ENCODE peak calls at places on chromosomes 7 and 10, in nine cellular contexts. E, F, T, X, W, V, J, A and M are unnamed samples. For H3K4me1, the result is how much of the 10 kb centered on the place peaks cover.

GRCh38 chr7:128920913-128921582 is 10.5 kb upstream of the KCP start:
- DNase-seq in E (no peak), F (no peak), T (peak), X (no peak), W (no peak), V (no peak), J (no peak), A (peak), M (peak)

GRCh38 chr7:157925383-157925875 is 588.6 kb downstream of the DNAJB6 start:
- DNase-seq in E (no peak), F (no peak), T (no peak), X (no peak), W (no peak), V (no peak), J (no peak), A (no peak), M (no peak)

GRCh38 chr7:149254181-149254858 is 7.7 kb upstream of the ZNF783 start:
- DNase-seq in E (no peak), F (no peak), T (no peak), X (no peak), W (no peak), V (no peak), J (no peak), A (no peak), M (no peak)

GRCh38 chr7:102291056-102291915 is 4.6 kb downstream of the SH2B2 start:
- DNase-seq in E (no peak), F (no peak), T (no peak), X (no peak), W (no peak), V (no peak), J (no peak), A (no peak), M (no peak)

GRCh38 chr7:107563761-107564552 is at the start of the genes COG5 and DUS4L:
- DNase-seq in E (peak), F (peak), T (peak), X (peak), W (peak), V (peak), J (peak), A (peak), M (peak)

GRCh38 chr10:129703287-129704137 is 236.5 kb downstream of the MGMT start:
- DNase-seq in E (no peak), F (no peak), T (no peak), X (no peak), W (no peak), V (no peak), J (no peak), A (no peak), M (no peak)

GRCh38 chr10:43343126-43343525 is 28.3 kb upstream of the FXYD4 start:
- DNase-seq in E (no peak), F (no peak), T (no peak), X (no peak), W (no peak), V (no peak), J (no peak), A (no peak), M (no peak)

GRCh38 chr10:23331567-23332290 is 12.9 kb downstream of the C10orf67 start:
- DNase-seq in E (no peak), F (peak), T (no peak), X (no peak), W (no peak), V (no peak), J (no peak), A (no peak), M (no peak)

GRCh38 chr10:3803295-3803883 is 18.4 kb upstream of the KLF6 start:
- DNase-seq in E (no peak), F (peak), T (no peak), X (peak), W (no peak), V (peak), J (no peak), A (no peak), M (no peak)

GRCh38 chr7:17099083-17099973 is 199.1 kb upstream of the AHR start:
- DNase-seq in E (peak), F (no peak), T (peak), X (peak), W (no peak), V (peak), J (peak), A (peak), M (no peak)

GRCh38 chr10:11147723-11148122 is 130.1 kb downstream of the CELF2 start:
- DNase-seq in E (no peak), F (no peak), T (no peak), X (no peak), W (no peak), V (no peak), J (no peak), A (no peak), M (no peak)

GRCh38 chr7:111796671-111797070 is 234.4 kb upstream of the IMMP2L start:
- DNase-seq in E (no peak), F (peak), T (no peak), X (peak), W (no peak), V (no peak), J (no peak), A (no peak), M (no peak)

GRCh38 chr7:47478017-47478344 is 103.9 kb downstream of the TNS3 start:
- DNase-seq in E (no peak), F (peak), T (no peak), X (no peak), W (no peak), V (peak), J (peak), A (no peak), M (no peak)

GRCh38 chr7:137146012-137146455 is 197.5 kb downstream of the PTN start:
- DNase-seq in E (no peak), F (peak), T (no peak), X (no peak), W (no peak), V (no peak), J (no peak), A (no peak), M (no peak)

GRCh38 chr7:46461334-46461777 is 540.3 kb upstream of the IGFBP3 start:
- DNase-seq in E (no peak), F (peak), T (no peak), X (no peak), W (no peak), V (no peak), J (no peak), A (no peak), M (no peak)

GRCh38 chr7:11716185-11716584 is 115.8 kb downstream of the THSD7A start:
- DNase-seq in E (peak), F (no peak), T (no peak), X (peak), W (no peak), V (peak), J (peak), A (no peak), M (peak)

DNA sequence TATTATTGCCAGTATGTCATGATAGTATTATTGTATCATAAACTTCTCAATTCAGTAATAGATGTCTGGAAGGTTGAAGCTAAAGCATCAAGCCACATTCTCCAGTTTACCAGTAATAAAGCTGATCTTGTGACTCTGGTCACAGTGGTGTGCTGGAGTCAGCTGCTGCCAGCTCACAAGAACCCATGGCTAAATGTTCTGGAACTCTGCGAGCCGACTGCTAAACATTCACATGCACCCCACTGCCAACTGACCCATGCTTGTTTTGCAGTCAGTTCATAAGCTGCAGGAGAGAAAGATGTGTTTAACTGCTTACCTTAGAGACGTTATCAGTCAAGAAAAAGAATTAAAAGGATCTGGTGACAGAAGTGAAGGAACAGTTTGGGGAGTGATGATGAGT is 5.9 kb upstream of the DNTT start:
- DNase-seq in E (no peak), F (no peak), T (no peak), X (no peak), W (no peak), V (no peak), J (no peak), A (no peak), M (no peak)
- H3K4me1 ChIP-seq in E (under half), F (under half), T (under half), X (under half), W (under half), V (under half), J (under half), A (under half), M (under half)

DNA sequence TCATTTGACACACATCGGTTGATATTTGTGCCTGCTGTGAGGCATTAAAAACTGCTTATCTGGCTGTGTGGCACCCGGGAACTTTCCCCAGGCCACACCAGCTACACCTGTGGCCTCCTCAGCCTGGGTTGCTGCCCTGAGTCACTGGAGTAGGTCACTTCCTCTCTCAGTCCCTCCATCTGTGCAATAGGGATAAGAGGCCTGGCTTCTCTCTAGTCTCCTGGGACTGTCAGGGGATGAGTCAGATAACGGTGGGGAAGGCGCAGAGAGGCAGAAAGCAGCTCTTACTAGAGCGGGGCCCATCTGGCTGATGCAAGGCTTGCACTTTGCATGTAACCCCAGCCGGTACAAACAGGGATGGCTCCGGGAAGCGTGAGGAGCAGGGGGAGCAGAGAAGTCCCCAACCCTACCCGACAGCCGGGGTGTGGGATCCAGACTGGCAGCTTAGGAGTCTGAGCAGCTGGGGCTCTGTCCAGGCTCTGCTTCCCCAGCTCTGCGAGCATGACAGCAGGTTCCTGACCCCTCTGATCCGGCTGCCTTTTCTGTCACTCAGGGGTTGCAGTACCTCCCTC is 34.0 kb downstream of the DNAJB12 start:
- DNase-seq in E (peak), F (peak), T (peak), X (peak), W (peak), V (peak), J (peak), A (peak), M (peak)
- TF ChIP-seq POLR2A in E (no peak), F (peak), T (no peak), X (peak), W (no peak), V (peak), J (peak), A (no peak), M (no peak)

GRCh38 chr10:124987788-124988187 is 45.9 kb downstream of the ZRANB1 start:
- DNase-seq in E (no peak), F (no peak), T (no peak), X (no peak), W (no peak), V (no peak), J (no peak), A (no peak), M (no peak)
- H3K4me1 ChIP-seq in E (under half), F (under half), T (under half), X (under half), W (under half), V (under half), J (under half), A (under half), M (under half)

GRCh38 chr10:97543025-97543546 is 29.5 kb upstream of the ANKRD2 start:
- DNase-seq in E (peak), F (peak), T (peak), X (peak), W (peak), V (peak), J (peak), A (no peak), M (peak)

GRCh38 chr10:97538839-97539238 is 33.7 kb upstream of the ANKRD2 start:
- DNase-seq in E (no peak), F (no peak), T (peak), X (no peak), W (no peak), V (no peak), J (no peak), A (no peak), M (no peak)

GRCh38 chr10:97542169-97543024 is 30.2 kb upstream of the ANKRD2 start:
- DNase-seq in E (peak), F (peak), T (peak), X (peak), W (peak), V (peak), J (peak), A (no peak), M (peak)

GRCh38 chr10:97539523-97540200 is 32.9 kb upstream of the ANKRD2 start:
- DNase-seq in E (no peak), F (peak), T (peak), X (no peak), W (no peak), V (no peak), J (no peak), A (no peak), M (peak)

DNA sequence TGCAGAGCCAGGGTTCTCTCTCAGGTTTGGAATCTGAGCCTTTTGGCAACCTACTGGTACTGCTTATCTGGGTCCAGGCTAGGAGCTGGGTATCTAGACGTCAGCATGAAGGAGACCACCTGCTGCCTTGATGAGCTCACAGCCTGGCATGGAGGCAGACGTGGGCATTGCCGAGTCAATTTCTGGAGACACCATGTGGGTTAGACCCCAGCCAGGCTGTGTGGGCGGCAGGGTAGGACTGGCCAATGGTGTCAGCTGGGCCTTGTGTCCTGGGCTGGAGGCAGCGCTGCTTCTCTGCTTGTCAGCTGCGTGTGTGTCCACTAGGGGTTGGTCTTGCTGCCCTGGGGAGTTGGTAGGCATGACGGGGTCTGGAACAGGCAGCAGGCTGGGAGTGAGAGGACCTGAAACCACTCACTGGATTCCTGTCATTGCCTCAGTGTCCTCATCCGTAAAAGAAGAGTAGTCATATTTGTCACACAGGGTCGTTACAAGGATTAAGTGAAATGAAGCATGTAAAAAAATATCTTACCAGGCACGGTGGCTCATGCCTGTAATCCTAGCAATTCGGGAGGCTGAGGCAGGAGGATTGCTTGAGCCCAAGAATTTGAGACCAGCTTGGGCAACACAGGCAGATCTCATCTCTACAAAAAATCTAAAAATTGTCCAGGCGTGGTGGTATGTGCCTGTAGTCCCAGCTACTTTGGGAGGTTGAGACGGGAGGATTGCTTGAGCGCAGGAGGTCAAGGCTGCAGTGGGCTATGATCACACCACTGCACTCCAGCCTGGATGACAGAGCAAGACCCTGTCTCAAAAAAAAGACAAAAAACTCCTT is 31.7 kb upstream of the ANKRD2 start:
- DNase-seq in E (no peak), F (no peak), T (peak), X (no peak), W (no peak), V (no peak), J (no peak), A (no peak), M (no peak)
- TF ChIP-seq POLR2A in E (no peak), F (no peak), T (no peak), X (no peak), W (no peak), V (no peak), J (no peak), A (no peak), M (no peak)

GRCh38 chr7:22858274-22858639 is 35.6 kb upstream of the TOMM7 start:
- DNase-seq in E (no peak), F (no peak), T (no peak), X (no peak), W (no peak), V (no peak), J (no peak), A (no peak), M (no peak)
- H3K4me1 ChIP-seq in E (under half), F (under half), T (under half), X (half or more), W (under half), V (under half), J (under half), A (under half), M (under half)